ENCODE peak calls at places on chromosomes 7 and 10, in six cellular contexts. E is activated CD8-positive, alpha-beta T cell treated with anti-CD3 and anti-CD28 coated beads for 36 hours; Z is HepG2; F is GM13977; W is CD4-positive, alpha-beta T cell; I is A549. K is an unnamed sample.

GRCh38 chr7:41720046-41720445 is 17.2 kb upstream of the INHBA start:
- DNase-seq in E (no peak), Z (no peak), F (no peak), W (no peak), I (no peak), K (no peak)

GRCh38 chr7:1883031-1883761 is 213.1 kb downstream of the ELFN1 start:
- DNase-seq in E (no peak), Z (no peak), F (no peak), W (no peak), I (peak), K (peak)

GRCh38 chr7:51029131-51029530 is 246.4 kb upstream of the GRB10 start:
- DNase-seq in E (no peak), Z (no peak), F (no peak), W (no peak), I (no peak), K (no peak)

GRCh38 chr7:537911-538634 is 18.4 kb upstream of the PDGFA start:
- DNase-seq in E (no peak), Z (peak), F (no peak), W (no peak), I (peak), K (no peak)

GRCh38 chr7:95104739-95105138 is 197.3 kb downstream of the PPP1R9A start:
- DNase-seq in E (no peak), Z (peak), F (no peak), W (no peak), I (no peak), K (no peak)

GRCh38 chr7:65301007-65301406 is 72.6 kb upstream of the ZNF92 start:
- DNase-seq in E (no peak), Z (no peak), F (no peak), W (no peak), I (no peak), K (no peak)

GRCh38 chr10:126468876-126469643 is 80.8 kb upstream of the ADAM12 start:
- DNase-seq in E (no peak), Z (no peak), F (no peak), W (peak), I (no peak), K (no peak)

GRCh38 chr10:132136097-132136521 is 50.6 kb upstream of the DPYSL4 start:
- DNase-seq in E (no peak), Z (no peak), F (no peak), W (no peak), I (no peak), K (peak)

GRCh38 chr7:152912511-152912910 is 153.0 kb downstream of the ACTR3B start:
- DNase-seq in E (no peak), Z (no peak), F (no peak), W (no peak), I (no peak), K (no peak)

GRCh38 chr10:75707080-75707840 is 275.8 kb downstream of the LRMDA start:
- DNase-seq in E (no peak), Z (no peak), F (no peak), W (no peak), I (no peak), K (no peak)

GRCh38 chr7:21912305-21912704 is 33.4 kb downstream of the CDCA7L start:
- DNase-seq in E (no peak), Z (no peak), F (no peak), W (no peak), I (no peak), K (no peak)

GRCh38 chr7:43648725-43649406 is 66.0 kb downstream of the STK17A start:
- DNase-seq in E (peak), Z (no peak), F (peak), W (peak), I (no peak), K (no peak)

GRCh38 chr7:158648787-158649186 is 55.8 kb downstream of the NCAPG2 start:
- DNase-seq in E (no peak), Z (peak), F (no peak), W (no peak), I (no peak), K (no peak)

GRCh38 chr7:119733480-119733879 is 539.5 kb upstream of the KCND2 start:
- DNase-seq in E (no peak), Z (no peak), F (no peak), W (no peak), I (no peak), K (no peak)

GRCh38 chr10:132666733-132667612 is 119.0 kb downstream of the NKX6-2 start:
- DNase-seq in E (no peak), Z (no peak), F (no peak), W (no peak), I (peak), K (peak)

GRCh38 chr10:49534670-49535381 is 4.1 kb downstream of the ERCC6 start:
- DNase-seq in E (peak), Z (no peak), F (peak), W (no peak), I (no peak), K (no peak)

GRCh38 chr10:784759-785538 is 95.5 kb upstream of the DIP2C start:
- DNase-seq in E (peak), Z (no peak), F (peak), W (no peak), I (peak), K (peak)

DNA sequence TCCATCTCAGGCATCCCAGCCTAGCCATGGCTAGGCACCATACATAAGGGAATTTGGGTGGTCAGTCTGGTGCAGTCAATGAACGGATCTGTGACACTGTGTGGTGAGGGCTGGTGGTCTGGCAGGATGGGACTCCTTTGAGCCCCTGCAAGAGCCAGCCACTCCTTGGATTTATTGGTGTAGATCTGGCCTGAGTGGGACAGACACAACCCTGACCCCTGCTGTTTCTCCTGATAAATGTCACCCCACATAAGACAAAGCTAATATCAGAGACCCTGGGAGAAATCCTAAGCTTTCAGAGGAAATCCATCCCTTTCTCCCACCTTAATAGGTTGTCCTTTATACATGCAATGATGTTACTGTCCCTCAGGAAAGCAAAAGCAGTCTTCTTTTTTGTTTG is 2.3 kb downstream of the FBXO24 start:
- DNase-seq in E (no peak), Z (no peak), F (no peak), W (no peak), I (no peak), K (no peak)
- TF ChIP-seq CTCF in E (peak), Z (peak), F (peak), W (peak), I (peak), K (peak)

GRCh38 chr10:125340871-125341270 is 180.5 kb upstream of the CTBP2 start:
- DNase-seq in E (no peak), Z (no peak), F (no peak), W (no peak), I (no peak), K (no peak)

GRCh38 chr10:125348536-125348935 is 188.2 kb upstream of the CTBP2 start:
- DNase-seq in E (no peak), Z (no peak), F (no peak), W (no peak), I (no peak), K (no peak)

GRCh38 chr10:125344573-125345121 is 184.3 kb upstream of the CTBP2 start:
- DNase-seq in E (no peak), Z (no peak), F (peak), W (no peak), I (peak), K (no peak)

GRCh38 chr10:125341611-125342010 is 181.2 kb upstream of the CTBP2 start:
- DNase-seq in E (no peak), Z (no peak), F (no peak), W (no peak), I (no peak), K (no peak)

DNA sequence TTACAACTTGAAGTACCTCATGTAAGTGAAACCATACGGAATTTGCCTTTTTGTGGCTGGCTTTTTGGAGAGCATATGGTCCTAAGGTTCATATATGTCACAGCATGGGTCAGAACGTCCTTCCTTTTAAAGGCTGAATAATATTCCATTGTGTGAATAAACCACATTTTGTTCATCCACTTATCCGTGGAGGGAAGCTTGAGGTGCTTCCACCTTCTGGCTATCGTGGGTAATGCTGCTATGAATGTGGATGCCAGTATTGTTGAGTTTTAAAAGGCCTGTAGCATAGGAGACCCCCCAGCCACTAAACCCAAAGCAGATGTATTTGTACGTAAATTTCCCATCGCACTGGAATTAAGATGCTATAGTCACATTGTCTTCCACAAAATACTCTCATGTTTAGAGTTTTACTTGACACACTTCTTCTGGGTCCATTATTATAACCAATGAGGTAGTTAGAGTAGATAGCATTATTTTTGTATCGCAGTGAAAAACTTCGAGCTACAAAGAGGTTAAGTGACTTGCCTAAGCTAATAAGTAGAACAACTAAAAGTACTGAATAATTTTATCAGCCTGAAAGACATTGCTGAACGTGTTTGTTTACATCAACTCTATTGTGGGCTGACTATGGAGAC is 182.9 kb upstream of the CTBP2 start:
- DNase-seq in E (peak), Z (peak), F (peak), W (no peak), I (peak), K (no peak)
- TF ChIP-seq CTCF in E (peak), Z (peak), F (peak), W (no peak), I (peak), K (peak)

GRCh38 chr7:49483142-49483541 is 290.3 kb upstream of the VWC2 start:
- DNase-seq in E (peak), Z (peak), F (peak), W (no peak), I (no peak), K (no peak)
- TF ChIP-seq CTCF in E (no peak), Z (no peak), F (peak), W (no peak), I (no peak), K (no peak)

DNA sequence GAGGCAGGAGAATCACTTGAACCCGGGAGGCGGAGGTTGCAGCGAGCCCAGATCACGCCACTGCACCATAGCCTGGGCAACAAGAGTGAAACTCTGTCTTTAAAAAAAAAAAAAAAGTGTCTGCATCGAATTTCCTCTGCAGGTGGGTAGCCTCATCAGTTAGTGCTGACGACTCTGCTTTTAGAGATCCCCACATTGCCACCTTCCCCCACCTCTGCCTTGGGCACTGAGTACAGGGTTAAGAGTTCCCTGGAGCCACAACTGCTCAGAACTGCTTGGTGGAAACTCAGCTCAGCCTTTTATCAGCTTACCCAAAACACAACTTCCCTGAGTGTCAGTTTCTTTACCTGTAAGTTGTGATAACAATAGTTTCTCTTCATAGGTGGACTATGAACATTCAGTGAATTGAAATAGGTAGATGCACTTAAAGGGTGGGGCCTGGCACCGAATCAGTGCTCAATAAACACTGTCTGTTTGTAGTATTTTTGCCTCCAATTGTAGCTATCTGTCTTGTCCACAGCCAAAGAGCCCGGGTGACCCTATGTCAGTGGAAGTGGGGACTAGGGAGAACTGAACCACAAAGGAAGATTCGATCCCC is 11.3 kb downstream of the ASB13 start:
- DNase-seq in E (peak), Z (no peak), F (no peak), W (no peak), I (no peak), K (no peak)
- TF ChIP-seq CTCF in E (no peak), Z (no peak), F (no peak), W (no peak), I (no peak), K (no peak)

GRCh38 chr7:66837007-66837406 is 84.0 kb upstream of the TMEM248 start:
- DNase-seq in E (peak), Z (peak), F (no peak), W (no peak), I (no peak), K (peak)
- TF ChIP-seq CTCF in E (peak), Z (peak), F (peak), W (no peak), I (peak), K (peak)

GRCh38 chr10:29241925-29242324 is 46.9 kb upstream of the LYZL1 start:
- DNase-seq in E (no peak), Z (no peak), F (no peak), W (no peak), I (no peak), K (no peak)

GRCh38 chr10:29237786-29238185 is 51.1 kb upstream of the LYZL1 start:
- DNase-seq in E (no peak), Z (no peak), F (no peak), W (no peak), I (no peak), K (no peak)

GRCh38 chr10:29238531-29239080 is 50.3 kb upstream of the LYZL1 start:
- DNase-seq in E (no peak), Z (peak), F (no peak), W (no peak), I (no peak), K (no peak)

GRCh38 chr10:29240991-29241660 is 47.7 kb upstream of the LYZL1 start:
- DNase-seq in E (no peak), Z (no peak), F (no peak), W (no peak), I (no peak), K (no peak)

GRCh38 chr10:29239569-29240472 is 49.0 kb upstream of the LYZL1 start:
- DNase-seq in E (peak), Z (peak), F (peak), W (no peak), I (peak), K (no peak)
- TF ChIP-seq CTCF in E (peak), Z (peak), F (peak), W (no peak), I (peak), K (peak)

DNA sequence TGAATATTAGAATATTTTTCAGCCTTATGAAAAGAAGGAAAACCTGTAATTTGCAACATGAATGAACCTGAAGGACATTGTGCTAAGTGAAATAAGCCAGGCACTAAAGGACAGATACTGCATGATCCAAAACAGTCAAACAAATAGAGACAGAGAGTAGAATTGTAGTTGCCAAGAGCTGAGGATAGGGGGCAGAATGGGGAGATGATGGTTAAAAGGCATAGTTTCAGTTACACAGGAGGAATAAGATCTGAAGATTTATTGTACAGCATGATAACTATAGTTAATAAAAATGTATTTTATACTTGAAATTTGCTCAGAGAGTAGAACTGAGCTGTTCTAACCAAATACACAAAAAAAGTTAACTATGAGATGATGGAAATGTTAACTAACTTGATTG is 149.0 kb upstream of the TMEM106B start:
- DNase-seq in E (peak), Z (no peak), F (no peak), W (no peak), I (no peak), K (no peak)
- TF ChIP-seq CTCF in E (peak), Z (no peak), F (peak), W (no peak), I (no peak), K (peak)

DNA sequence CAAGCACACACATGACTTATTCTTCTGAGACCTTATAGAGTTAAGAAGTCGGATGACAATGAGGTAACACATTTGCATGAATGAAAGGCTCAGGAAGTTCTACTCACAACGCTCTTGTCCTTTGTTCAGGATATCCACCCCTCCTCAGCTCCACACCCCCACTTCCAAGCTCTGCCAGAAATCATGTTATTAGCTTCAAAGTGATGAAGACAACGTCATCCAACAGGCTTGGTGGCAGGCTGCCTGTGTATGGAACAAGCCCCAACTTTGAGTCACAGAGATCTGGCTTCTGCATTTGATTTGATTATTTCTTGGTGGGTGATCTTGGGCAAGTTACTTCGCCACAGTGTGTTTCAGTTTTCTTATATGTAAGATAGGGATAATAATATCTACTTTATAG is 12.4 kb upstream of the BMPER start:
- DNase-seq in E (no peak), Z (no peak), F (no peak), W (no peak), I (no peak), K (no peak)
- TF ChIP-seq CTCF in E (no peak), Z (no peak), F (no peak), W (no peak), I (no peak), K (no peak)